ENCODE peak calls at places on chromosomes 1 and 21, in seven cellular contexts. B is HT1080, A is mucosa of descending colon, I is GM23248, V is Caki2, Z is GM04504, G is HuH-7.5. N is an unnamed sample.

GRCh38 chr1:109500886-109501285 is 7.0 kb downstream of the CYB561D1 start:
- DNase-seq in V (no peak), G (no peak), I (peak; percentile 58), Z (peak; percentile 53), B (no peak), A (no peak), N (no peak)

GRCh38 chr1:113929750-113930498 is 800 bp downstream of the HIPK1 start:
- DNase-seq in V (peak; percentile 46), A (peak; percentile 79), Z (no peak), B (peak; percentile 21), G (peak; percentile 62), I (peak; percentile 74), N (no peak)

GRCh38 chr1:54500030-54500389 is 48.0 kb upstream of the ACOT11 start:
- DNase-seq in I (no peak), B (no peak), Z (no peak), G (no peak), V (no peak), A (no peak), N (no peak)

GRCh38 chr21:31537872-31538576 is 121.5 kb upstream of the SOD1 start:
- DNase-seq in G (no peak), A (no peak), B (no peak), V (no peak), I (no peak), Z (no peak), N (no peak)

GRCh38 chr1:158176399-158176798 is 4.3 kb upstream of the CD1D start:
- DNase-seq in B (no peak), I (no peak), G (no peak), V (no peak), A (no peak), Z (no peak), N (peak; percentile 61)

GRCh38 chr1:234683856-234684632 is 74.1 kb upstream of the IRF2BP2 start:
- DNase-seq in Z (peak; percentile 72), G (peak; percentile 66), I (peak; percentile 89), V (peak; percentile 28), B (peak; percentile 84), A (no peak), N (no peak)

GRCh38 chr1:187491082-187491720 is 662.5 kb downstream of the PLA2G4A start:
- DNase-seq in A (no peak), I (peak; percentile 72), V (peak; percentile 88), G (no peak), Z (no peak), B (peak; percentile 42), N (no peak)

GRCh38 chr1:8643542-8644536 is 173.6 kb downstream of the RERE start:
- DNase-seq in Z (no peak), G (no peak), A (no peak), V (no peak), B (no peak), I (no peak), N (no peak)

GRCh38 chr1:47523812-47524170 is 85.9 kb downstream of the FOXD2 start:
- DNase-seq in V (no peak), B (no peak), G (no peak), A (no peak), I (no peak), Z (no peak), N (no peak)

GRCh38 chr1:99970713-99971255 is 988 bp downstream of the SLC35A3 start:
- DNase-seq in B (no peak), A (no peak), V (peak; percentile 19), G (no peak), I (peak; percentile 47), Z (no peak), N (no peak)

GRCh38 chr1:194297100-194297499 is 1110.7 kb upstream of the B3GALT2 start:
- DNase-seq in A (no peak), V (no peak), I (no peak), G (no peak), Z (no peak), B (no peak), N (no peak)

GRCh38 chr1:235979716-235980338 is 85.1 kb downstream of the NID1 start:
- DNase-seq in V (no peak), Z (no peak), A (no peak), B (no peak), G (no peak), I (no peak), N (no peak)

GRCh38 chr1:145955436-145955835 is 2.4 kb downstream of the LIX1L start:
- DNase-seq in B (no peak), V (no peak), A (no peak), G (no peak), Z (no peak), I (peak; percentile 61), N (no peak)

GRCh38 chr1:177546346-177546745 is 375.6 kb downstream of the BRINP2 start:
- DNase-seq in G (no peak), B (peak; percentile 37), Z (no peak), A (no peak), I (peak; percentile 33), V (no peak), N (no peak)

GRCh38 chr1:224252466-224252865 is 69.4 kb downstream of the DEGS1 start:
- DNase-seq in I (no peak), B (no peak), G (no peak), V (no peak), A (no peak), Z (no peak), N (no peak)

GRCh38 chr1:167474191-167474641 is 44.1 kb downstream of the CD247 start:
- DNase-seq in Z (no peak), I (no peak), V (no peak), G (no peak), A (no peak), B (no peak), N (no peak)

GRCh38 chr1:210938416-210938925 is 195.5 kb downstream of the KCNH1 start:
- DNase-seq in A (no peak), B (peak; percentile 46), V (no peak), I (no peak), G (no peak), Z (no peak), N (no peak)

GRCh38 chr1:241366196-241366595 is 9.2 kb upstream of the RGS7 start:
- DNase-seq in Z (no peak), I (no peak), A (no peak), V (no peak), G (no peak), B (no peak), N (no peak)

GRCh38 chr1:88595355-88595754 is 88.7 kb upstream of the PKN2 start:
- DNase-seq in G (no peak), V (peak; percentile 53), A (no peak), B (peak; percentile 71), I (peak; percentile 65), Z (peak; percentile 20), N (no peak)

GRCh38 chr1:17023103-17023502 is 11.4 kb upstream of the ATP13A2 start:
- DNase-seq in A (no peak), I (no peak), Z (no peak), G (no peak), V (no peak), B (no peak), N (peak; percentile 4)

GRCh38 chr1:197619008-197619640 is 156.2 kb downstream of the DENND1B start:
- DNase-seq in V (no peak), B (peak; percentile 8), I (peak; percentile 56), A (no peak), Z (peak; percentile 6), G (no peak), N (no peak)

GRCh38 chr1:65948609-65949229 is 156.0 kb downstream of the PDE4B start:
- DNase-seq in V (peak; percentile 23), Z (peak; percentile 39), A (no peak), B (peak; percentile 52), I (peak; percentile 79), G (no peak), N (no peak)

GRCh38 chr1:156225677-156226014 is 12.8 kb downstream of the PMF1 start:
- DNase-seq in G (no peak), I (no peak), V (no peak), Z (no peak), A (no peak), B (no peak), N (no peak)

GRCh38 chr1:46474580-46474979 is 15.1 kb upstream of the DMBX1 start:
- DNase-seq in Z (no peak), A (no peak), G (no peak), B (no peak), I (no peak), V (no peak), N (no peak)

GRCh38 chr1:245604979-245605378 is 450.2 kb downstream of the KIF26B start:
- DNase-seq in A (no peak), G (no peak), I (peak; percentile 20), V (no peak), Z (no peak), B (peak; percentile 19), N (no peak)

GRCh38 chr1:54835970-54836369 is 34.8 kb upstream of the TTC22 start:
- DNase-seq in I (no peak), G (no peak), B (no peak), V (no peak), A (no peak), Z (no peak), N (no peak)

GRCh38 chr1:35278886-35279554 is 10.5 kb downstream of the ZMYM4 start:
- DNase-seq in I (no peak), B (no peak), Z (no peak), A (no peak), V (no peak), G (no peak), N (no peak)

GRCh38 chr1:57112148-57112547 is 146.3 kb upstream of the C8B start:
- DNase-seq in G (no peak), B (peak; percentile 86), Z (no peak), I (peak; percentile 36), V (no peak), A (no peak), N (no peak)

GRCh38 chr1:21781971-21782867 is 730 bp downstream of the USP48 start:
- DNase-seq in Z (no peak), B (peak; percentile 50), G (no peak), A (no peak), I (peak; percentile 73), V (peak; percentile 69), N (peak; percentile 81)

GRCh38 chr1:198641506-198641905 is 2.7 kb downstream of the PTPRC start:
- DNase-seq in V (no peak), G (no peak), I (peak; percentile 13), A (no peak), Z (no peak), B (peak; percentile 32), N (no peak)

GRCh38 chr1:245332085-245332484 is 177.3 kb downstream of the KIF26B start:
- DNase-seq in I (no peak), A (no peak), Z (no peak), G (no peak), V (no peak), B (no peak), N (no peak)

GRCh38 chr1:161177112-161177935 is at the start of gene B4GALT3:
- DNase-seq in Z (no peak), V (peak; percentile 73), I (peak; percentile 90), G (peak; percentile 92), B (peak; percentile 65), A (peak; percentile 93), N (peak; percentile 96)

GRCh38 chr1:235511470-235512240 is 7.4 kb upstream of the B3GALNT2 start:
- DNase-seq in V (no peak), A (no peak), I (peak; percentile 38), B (peak; percentile 45), G (no peak), Z (no peak), N (no peak)

GRCh38 chr1:108316545-108316944 is 72.7 kb upstream of the NBPF4 start:
- DNase-seq in G (no peak), Z (peak; percentile 0), I (peak; percentile 44), B (peak; percentile 16), V (no peak), A (no peak), N (no peak)

GRCh38 chr1:59107516-59107915 is 189.4 kb upstream of the FGGY start:
- DNase-seq in B (no peak), V (no peak), G (peak; percentile 7), Z (no peak), I (peak; percentile 30), A (no peak), N (no peak)

GRCh38 chr1:235999259-235999925 is 65.5 kb downstream of the NID1 start:
- DNase-seq in Z (peak; percentile 76), G (no peak), A (no peak), B (peak; percentile 98), I (peak; percentile 93), V (peak; percentile 42), N (no peak)